ENCODE peak calls at places on chromosomes 7 and 10, in nine cellular contexts. H, X, W, A, Y, B, F, N and Z are unnamed samples. For H3K36me3 and H3K27me3, the result is how much of the 10 kb centered on the place peaks cover.

GRCh38 chr7:135976312-135977019 is 693 bp downstream of the MTPN start:
- DNase-seq in H (no peak), X (peak), W (peak), A (peak), Y (no peak), B (peak), F (peak), N (no peak), Z (no peak)

GRCh38 chr10:44824607-44825006 is 86.5 kb upstream of the TMEM72 start:
- DNase-seq in H (no peak), X (peak), W (no peak), A (no peak), Y (no peak), B (no peak), F (no peak), N (no peak), Z (no peak)

GRCh38 chr7:9148687-9149086 is 715.3 kb downstream of the NXPH1 start:
- DNase-seq in H (no peak), X (no peak), W (no peak), A (no peak), Y (no peak), B (no peak), F (no peak), N (no peak), Z (no peak)

GRCh38 chr7:112334366-112334765 is 115.9 kb upstream of the IFRD1 start:
- DNase-seq in H (no peak), X (no peak), W (no peak), A (no peak), Y (no peak), B (no peak), F (no peak), N (no peak), Z (no peak)

GRCh38 chr7:137169282-137169698 is 174.2 kb downstream of the PTN start:
- DNase-seq in H (peak), X (peak), W (peak), A (peak), Y (peak), B (peak), F (no peak), N (peak), Z (no peak)

GRCh38 chr10:132065491-132066105 is at the start of gene JAKMIP3:
- DNase-seq in H (no peak), X (peak), W (peak), A (peak), Y (peak), B (peak), F (no peak), N (peak), Z (peak)

GRCh38 chr7:38822556-38822955 is 86.4 kb downstream of the VPS41 start:
- DNase-seq in H (no peak), X (peak), W (no peak), A (no peak), Y (peak), B (no peak), F (no peak), N (no peak), Z (no peak)

GRCh38 chr10:122495406-122496340 is 34.3 kb downstream of the HTRA1 start:
- DNase-seq in H (no peak), X (peak), W (no peak), A (no peak), Y (peak), B (no peak), F (no peak), N (no peak), Z (no peak)

GRCh38 chr7:71883415-71883814 is 528.7 kb downstream of the CALN1 start:
- DNase-seq in H (no peak), X (no peak), W (no peak), A (no peak), Y (no peak), B (no peak), F (no peak), N (no peak), Z (no peak)

GRCh38 chr10:122098924-122099323 is 110.0 kb downstream of the TACC2 start:
- DNase-seq in H (no peak), X (no peak), W (no peak), A (no peak), Y (no peak), B (no peak), F (no peak), N (no peak), Z (no peak)

GRCh38 chr10:86744067-86744725 is 12.2 kb upstream of the BMPR1A start:
- DNase-seq in H (no peak), X (no peak), W (peak), A (no peak), Y (no peak), B (no peak), F (no peak), N (no peak), Z (no peak)

GRCh38 chr10:79422178-79422892 is 23.1 kb downstream of the ZCCHC24 start:
- DNase-seq in H (peak), X (peak), W (no peak), A (no peak), Y (peak), B (no peak), F (no peak), N (peak), Z (no peak)

GRCh38 chr7:142535123-142535779 is 214.0 kb upstream of the PRSS1 start:
- DNase-seq in H (peak), X (peak), W (peak), A (peak), Y (peak), B (peak), F (peak), N (no peak), Z (no peak)

GRCh38 chr7:43905209-43905946 is 1.0 kb downstream of the URGCP start:
- DNase-seq in H (no peak), X (peak), W (peak), A (peak), Y (peak), B (peak), F (no peak), N (no peak), Z (no peak)

GRCh38 chr10:86758231-86759072 is 2.0 kb downstream of the BMPR1A start:
- DNase-seq in H (no peak), X (peak), W (no peak), A (no peak), Y (peak), B (no peak), F (no peak), N (no peak), Z (no peak)

GRCh38 chr7:155950898-155951553 is 138.8 kb upstream of the SHH start:
- DNase-seq in H (no peak), X (no peak), W (no peak), A (no peak), Y (no peak), B (no peak), F (no peak), N (no peak), Z (no peak)

GRCh38 chr10:91082447-91082846 is 138.0 kb upstream of the PCGF5 start:
- DNase-seq in H (no peak), X (no peak), W (no peak), A (no peak), Y (no peak), B (no peak), F (no peak), N (no peak), Z (no peak)

GRCh38 chr10:105990529-105990928 is 1174.0 kb downstream of the SORCS1 start:
- DNase-seq in H (no peak), X (no peak), W (no peak), A (no peak), Y (no peak), B (no peak), F (no peak), N (no peak), Z (no peak)

GRCh38 chr10:132405463-132405991 is 8.5 kb downstream of the PWWP2B start:
- DNase-seq in H (no peak), X (no peak), W (no peak), A (no peak), Y (no peak), B (no peak), F (no peak), N (no peak), Z (no peak)

GRCh38 chr7:155322530-155322929 is 24.9 kb downstream of the INSIG1 start:
- DNase-seq in H (no peak), X (peak), W (no peak), A (no peak), Y (peak), B (no peak), F (no peak), N (no peak), Z (no peak)

GRCh38 chr10:32105782-32106382 is 49.7 kb upstream of the KIF5B start:
- DNase-seq in H (no peak), X (no peak), W (no peak), A (peak), Y (no peak), B (no peak), F (no peak), N (no peak), Z (no peak)

GRCh38 chr7:82789883-82790609 is 346.5 kb upstream of the CACNA2D1 start:
- DNase-seq in H (no peak), X (peak), W (no peak), A (no peak), Y (peak), B (no peak), F (no peak), N (no peak), Z (no peak)

GRCh38 chr10:118047363-118047719 is 600 bp upstream of the RAB11FIP2 start:
- DNase-seq in H (peak), X (peak), W (no peak), A (no peak), Y (no peak), B (peak), F (no peak), N (peak), Z (no peak)

GRCh38 chr10:29858352-29859267 is 200.8 kb downstream of the JCAD start:
- DNase-seq in H (peak), X (peak), W (peak), A (peak), Y (peak), B (peak), F (no peak), N (peak), Z (peak)

GRCh38 chr10:9427208-9427607 is 1372.7 kb downstream of the GATA3 start:
- DNase-seq in H (no peak), X (no peak), W (no peak), A (no peak), Y (no peak), B (no peak), F (no peak), N (no peak), Z (no peak)

GRCh38 chr7:132226626-132227290 is 349.5 kb downstream of the PLXNA4 start:
- DNase-seq in H (no peak), X (no peak), W (no peak), A (no peak), Y (no peak), B (no peak), F (no peak), N (no peak), Z (no peak)

GRCh38 chr7:132228240-132228639 is 348.0 kb downstream of the PLXNA4 start:
- DNase-seq in H (no peak), X (no peak), W (no peak), A (no peak), Y (no peak), B (no peak), F (no peak), N (no peak), Z (no peak)

GRCh38 chr7:132225216-132226030 is 350.8 kb downstream of the PLXNA4 start:
- DNase-seq in H (peak), X (no peak), W (peak), A (no peak), Y (no peak), B (peak), F (no peak), N (no peak), Z (no peak)

GRCh38 chr7:132221356-132221755 is 354.9 kb downstream of the PLXNA4 start:
- DNase-seq in H (no peak), X (no peak), W (no peak), A (no peak), Y (peak), B (no peak), F (no peak), N (no peak), Z (no peak)

GRCh38 chr7:132226046-132226590 is 350.2 kb downstream of the PLXNA4 start:
- DNase-seq in H (no peak), X (no peak), W (no peak), A (no peak), Y (peak), B (no peak), F (no peak), N (no peak), Z (no peak)
- H3K36me3 ChIP-seq in H (under half), X (under half), W (under half), A (under half), Y (under half), B (under half), F (under half), N (under half), Z (under half)

GRCh38 chr10:102435098-102435497 is 2.7 kb upstream of the CUEDC2 start:
- DNase-seq in H (no peak), X (peak), W (no peak), A (no peak), Y (no peak), B (no peak), F (no peak), N (no peak), Z (no peak)
- H3K27me3 ChIP-seq in H (under half), X (under half), W (under half), A (under half), Y (under half), B (under half), F (under half), N (under half), Z (under half)

GRCh38 chr7:2381227-2381626 is 22.2 kb upstream of the CHST12 start:
- DNase-seq in H (no peak), X (no peak), W (no peak), A (no peak), Y (no peak), B (no peak), F (no peak), N (no peak), Z (no peak)
- H3K36me3 ChIP-seq in H (half or more), X (under half), W (under half), A (under half), Y (under half), B (under half), F (under half), N (under half), Z (under half)

GRCh38 chr10:48698971-48699627 is 14.4 kb downstream of the WDFY4 start:
- DNase-seq in H (no peak), X (no peak), W (no peak), A (no peak), Y (no peak), B (no peak), F (no peak), N (no peak), Z (no peak)

GRCh38 chr10:48697821-48698764 is 13.4 kb downstream of the WDFY4 start:
- DNase-seq in H (no peak), X (no peak), W (no peak), A (no peak), Y (no peak), B (no peak), F (no peak), N (no peak), Z (no peak)

GRCh38 chr10:48696535-48696873 is 11.8 kb downstream of the WDFY4 start:
- DNase-seq in H (no peak), X (no peak), W (no peak), A (no peak), Y (no peak), B (no peak), F (no peak), N (no peak), Z (no peak)

GRCh38 chr10:48695636-48696534 is 11.2 kb downstream of the WDFY4 start:
- DNase-seq in H (no peak), X (no peak), W (no peak), A (no peak), Y (no peak), B (no peak), F (no peak), N (no peak), Z (no peak)

GRCh38 chr10:48697091-48697490 is 12.4 kb downstream of the WDFY4 start:
- DNase-seq in H (no peak), X (no peak), W (no peak), A (no peak), Y (no peak), B (no peak), F (no peak), N (no peak), Z (no peak)
- H3K27me3 ChIP-seq in H (under half), X (under half), W (under half), A (under half), Y (under half), B (under half), F (under half), N (under half), Z (under half)

GRCh38 chr10:96321822-96322221 is 17.6 kb downstream of the DNTT start:
- DNase-seq in H (no peak), X (no peak), W (no peak), A (no peak), Y (no peak), B (no peak), F (no peak), N (no peak), Z (no peak)

GRCh38 chr10:96322275-96322674 is 18.0 kb downstream of the DNTT start:
- DNase-seq in H (no peak), X (no peak), W (no peak), A (no peak), Y (no peak), B (no peak), F (no peak), N (no peak), Z (no peak)

GRCh38 chr10:96319754-96320514 is 15.7 kb downstream of the DNTT start:
- DNase-seq in H (no peak), X (peak), W (no peak), A (no peak), Y (peak), B (no peak), F (no peak), N (no peak), Z (no peak)

GRCh38 chr10:96313348-96313747 is 9.1 kb downstream of the DNTT start:
- DNase-seq in H (no peak), X (no peak), W (no peak), A (no peak), Y (no peak), B (no peak), F (no peak), N (no peak), Z (no peak)

GRCh38 chr10:96317067-96317833 is 13.0 kb downstream of the DNTT start:
- DNase-seq in H (no peak), X (no peak), W (no peak), A (no peak), Y (no peak), B (no peak), F (no peak), N (no peak), Z (no peak)
- H3K36me3 ChIP-seq in H (under half), X (under half), W (under half), A (under half), Y (under half), B (under half), F (under half), N (under half), Z (under half)

DNA sequence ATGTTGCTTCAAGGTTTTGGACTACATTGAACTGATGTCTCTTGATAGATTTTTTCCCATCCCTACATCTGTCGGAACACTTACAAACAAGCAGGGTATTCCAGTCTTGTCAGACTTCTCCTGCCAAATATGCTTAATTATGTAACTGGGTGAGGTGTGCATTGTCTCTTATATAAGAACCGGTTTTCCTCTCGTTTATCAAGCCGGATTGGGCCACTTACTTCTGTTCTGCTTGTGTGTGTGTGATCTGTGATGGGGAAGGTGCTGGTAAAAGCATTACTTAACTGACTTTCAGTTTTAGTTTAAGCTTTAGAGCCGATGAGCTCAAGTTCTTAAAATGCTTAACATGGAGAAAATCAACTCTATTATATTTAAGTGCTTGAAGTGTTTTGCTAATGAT is 57.9 kb downstream of the OTUD1 start:
- DNase-seq in H (no peak), X (no peak), W (no peak), A (no peak), Y (no peak), B (no peak), F (no peak), N (no peak), Z (no peak)
- H3K27me3 ChIP-seq in H (under half), X (under half), W (under half), A (under half), Y (under half), B (under half), F (under half), N (under half), Z (under half)

DNA sequence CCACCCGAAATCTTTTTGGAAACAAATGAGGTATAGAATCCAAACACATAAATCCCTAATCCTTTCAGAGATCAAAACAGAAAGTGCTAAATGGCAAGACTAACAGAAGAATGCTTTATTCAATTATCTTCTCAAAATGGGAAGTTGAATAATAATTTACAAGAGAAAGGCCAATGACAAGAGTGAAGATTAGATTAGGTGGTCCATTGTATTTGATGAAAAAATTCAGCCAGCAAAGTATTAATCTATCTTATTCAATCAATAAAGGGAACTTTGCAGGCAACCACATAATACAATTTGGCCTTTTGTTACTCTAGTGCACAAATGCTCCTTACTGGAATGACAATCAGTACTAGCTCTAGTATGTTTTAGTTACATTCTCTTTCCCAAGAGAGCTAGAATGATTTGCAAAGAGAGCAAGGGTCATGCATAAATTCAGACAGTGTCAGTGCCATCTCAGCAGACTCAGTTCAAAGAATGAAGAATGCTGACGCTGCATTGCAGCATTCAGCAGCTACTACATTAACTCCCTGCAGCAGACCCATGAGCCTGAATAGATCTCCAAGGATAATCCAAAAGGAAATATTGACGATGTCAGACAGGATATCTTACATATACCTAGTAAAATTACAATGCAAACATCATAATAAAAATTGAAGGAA is 131.8 kb downstream of the ANK3 start:
- DNase-seq in H (no peak), X (no peak), W (no peak), A (no peak), Y (no peak), B (no peak), F (no peak), N (no peak), Z (no peak)
- H3K36me3 ChIP-seq in H (under half), X (under half), W (under half), A (under half), Y (under half), B (under half), F (under half), N (under half), Z (under half)

GRCh38 chr7:45229130-45229920 is 71.7 kb downstream of the RAMP3 start:
- DNase-seq in H (no peak), X (no peak), W (no peak), A (no peak), Y (no peak), B (no peak), F (no peak), N (no peak), Z (no peak)
- H3K27me3 ChIP-seq in H (under half), X (under half), W (under half), A (under half), Y (under half), B (under half), F (under half), N (under half), Z (under half)